ENCODE peak calls at places on chromosomes 12 and 14, in five cellular contexts. O, F, T, A and N are unnamed samples.

GRCh38 chr14:61329478-61330051 is 8.2 kb downstream of the PRKCH start:
- DNase-seq in O (peak; percentile 59), T (no peak), A (no peak), F (no peak), N (no peak)

GRCh38 chr12:13179159-13180074 is 17.1 kb upstream of the EMP1 start:
- DNase-seq in O (no peak), F (no peak), T (peak; percentile 80), A (no peak), N (no peak)

GRCh38 chr14:99199854-99200653 is 71.9 kb downstream of the BCL11B start:
- DNase-seq in O (no peak), T (no peak), A (no peak), F (no peak), N (no peak)

GRCh38 chr14:104657114-104657524 is 32.3 kb upstream of the INF2 start:
- DNase-seq in F (no peak), T (no peak), O (no peak), A (no peak), N (no peak)

GRCh38 chr12:14514154-14514842 is 53.4 kb downstream of the PLBD1 start:
- DNase-seq in A (peak; percentile 5), F (no peak), O (no peak), T (no peak), N (peak; percentile 17)

GRCh38 chr14:22547948-22548750 is 40.9 kb downstream of the DAD1 start:
- DNase-seq in T (no peak), O (no peak), A (no peak), F (no peak), N (no peak)

GRCh38 chr12:99257672-99258071 is 389.9 kb upstream of the GARIN6 start:
- DNase-seq in A (no peak), T (no peak), O (no peak), F (no peak), N (no peak)

GRCh38 chr12:65449400-65449799 is 170.9 kb downstream of the MSRB3 start:
- DNase-seq in T (no peak), O (no peak), A (no peak), F (no peak), N (no peak)

GRCh38 chr12:88298761-88299242 is 156.7 kb downstream of the TMTC3 start:
- DNase-seq in T (no peak), O (peak; percentile 31), F (no peak), A (no peak), N (no peak)

GRCh38 chr12:112308652-112309051 is 73.6 kb downstream of the HECTD4 start:
- DNase-seq in O (no peak), T (no peak), F (no peak), A (no peak), N (no peak)

GRCh38 chr12:5969974-5970690 is 25.1 kb upstream of the ANO2 start:
- DNase-seq in A (no peak), F (no peak), T (no peak), O (no peak), N (no peak)

GRCh38 chr12:30926243-30927209 is at the start of gene TSPAN11:
- DNase-seq in T (peak; percentile 79), A (no peak), F (peak; percentile 40), O (no peak), N (peak; percentile 31)

GRCh38 chr14:64215274-64215673 is 78.9 kb downstream of the ESR2 start:
- DNase-seq in F (no peak), A (no peak), T (no peak), O (no peak), N (no peak)

GRCh38 chr12:81095470-81096232 is 17.8 kb downstream of the ACSS3 start:
- DNase-seq in O (no peak), F (no peak), A (no peak), T (no peak), N (no peak)

GRCh38 chr14:26598081-26598671 is 343 bp upstream of the NOVA1 start:
- DNase-seq in F (peak; percentile 27), O (no peak), A (peak; percentile 77), T (peak; percentile 96), N (no peak)

GRCh38 chr12:1429980-1430379 is 164.4 kb downstream of the FBXL14 start:
- DNase-seq in A (no peak), F (no peak), T (no peak), O (no peak), N (no peak)

GRCh38 chr12:120039711-120040110 is 50.7 kb downstream of the BICDL1 start:
- DNase-seq in A (no peak), T (no peak), O (no peak), F (no peak), N (no peak)

GRCh38 chr12:128076188-128076587 is 190.8 kb upstream of the TMEM132C start:
- DNase-seq in O (no peak), T (no peak), F (no peak), A (no peak), N (no peak)

GRCh38 chr14:99612737-99613330 is 8.8 kb upstream of the CCDC85C start:
- DNase-seq in O (no peak), A (no peak), F (no peak), T (no peak), N (no peak)

GRCh38 chr12:123164222-123164621 is 13.3 kb upstream of the PITPNM2 start:
- DNase-seq in F (no peak), T (no peak), A (no peak), O (no peak), N (no peak)

GRCh38 chr12:51593539-51593938 is 2.5 kb downstream of the SCN8A start:
- DNase-seq in O (no peak), F (no peak), T (no peak), A (peak; percentile 20), N (no peak)

GRCh38 chr12:27595231-27595642 is 71.2 kb downstream of the PPFIBP1 start:
- DNase-seq in F (no peak), O (no peak), T (no peak), A (peak; percentile 10), N (no peak)

GRCh38 chr12:71786840-71787239 is 32.2 kb downstream of the RAB21 start:
- DNase-seq in F (no peak), A (no peak), T (no peak), O (no peak), N (no peak)

GRCh38 chr12:15444523-15444922 is 122.2 kb downstream of the PTPRO start:
- DNase-seq in O (no peak), F (no peak), A (no peak), T (no peak), N (no peak)

GRCh38 chr14:67694791-67695393 is 672 bp downstream of the RDH11 start:
- DNase-seq in F (peak; percentile 68), T (peak; percentile 62), O (peak; percentile 76), A (peak; percentile 92), N (peak; percentile 72)
- TF ChIP-seq POLR2AphosphoS5 in F (no peak), T (peak; percentile 69), O (no peak), A (peak; percentile 88), N (no peak)

GRCh38 chr12:54352891-54353874 is 11.1 kb downstream of the GPR84 start:
- DNase-seq in O (no peak), F (no peak), A (no peak), T (peak; percentile 51), N (no peak)
- TF ChIP-seq POLR2A in O (no peak), F (no peak), A (no peak), T (no peak), N (no peak)

GRCh38 chr12:132309162-132310086 is 20.0 kb downstream of the GALNT9 start:
- DNase-seq in A (no peak), F (no peak), T (no peak), O (no peak), N (no peak)

GRCh38 chr12:132310181-132311040 is 19.0 kb downstream of the GALNT9 start:
- DNase-seq in A (no peak), O (no peak), F (no peak), T (no peak), N (no peak)

GRCh38 chr12:132305991-132306884 is 23.2 kb downstream of the GALNT9 start:
- DNase-seq in F (no peak), O (no peak), T (no peak), A (no peak), N (no peak)

GRCh38 chr12:132306885-132307191 is 22.6 kb downstream of the GALNT9 start:
- DNase-seq in O (no peak), A (no peak), T (no peak), F (no peak), N (no peak)

DNA sequence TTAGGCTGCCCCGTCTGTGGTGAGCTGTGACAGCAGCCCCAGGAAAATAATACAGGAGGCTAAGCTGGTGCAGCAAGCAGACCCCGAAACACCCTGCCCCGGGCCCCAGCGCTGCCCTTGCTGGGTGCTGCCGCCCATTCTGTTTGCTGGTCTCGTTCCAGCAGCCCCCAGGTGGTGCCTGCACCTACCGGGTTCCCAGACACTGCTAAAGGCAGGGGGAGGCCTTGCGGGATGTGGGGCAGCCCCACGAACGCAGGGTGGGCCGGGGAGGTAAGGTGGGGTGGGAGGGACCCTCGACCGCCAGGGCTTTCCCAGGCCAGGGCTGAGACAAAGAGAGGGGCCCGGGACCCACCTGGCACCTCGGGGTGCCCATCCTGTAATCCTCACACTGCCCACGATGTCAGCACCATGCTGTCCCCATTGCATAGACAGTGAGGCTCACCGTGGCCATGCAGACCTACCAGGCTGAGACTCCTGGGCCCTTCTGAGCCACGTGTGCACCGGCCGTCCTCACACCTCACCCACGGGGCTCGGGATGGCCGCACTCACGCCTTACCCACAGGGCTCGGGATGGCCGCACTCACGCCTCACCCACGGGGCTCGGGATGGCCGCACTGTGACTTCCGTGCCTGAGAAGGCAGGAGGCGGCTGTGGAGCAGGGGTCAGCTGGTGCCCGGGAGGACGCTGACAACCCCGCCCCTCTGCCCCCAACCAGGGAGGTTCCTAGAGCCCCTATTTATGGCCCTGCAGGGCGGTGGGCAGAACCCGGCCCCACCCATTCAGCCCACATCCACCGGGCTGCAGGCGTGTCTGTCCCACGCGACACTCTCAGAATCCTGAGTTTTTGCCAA is 20.9 kb downstream of the GALNT9 start:
- DNase-seq in T (no peak), O (no peak), A (no peak), F (no peak), N (no peak)
- TF ChIP-seq TAF1 in T (no peak), O (no peak), A (no peak), F (no peak), N (no peak)

GRCh38 chr12:89376202-89376529 is 23.9 kb upstream of the DUSP6 start:
- DNase-seq in F (no peak), O (no peak), A (no peak), T (no peak), N (no peak)

GRCh38 chr12:89372584-89373370 is 20.5 kb upstream of the DUSP6 start:
- DNase-seq in T (no peak), O (no peak), A (no peak), F (no peak), N (no peak)

GRCh38 chr12:89370850-89371249 is 18.5 kb upstream of the DUSP6 start:
- DNase-seq in A (no peak), F (no peak), O (no peak), T (no peak), N (no peak)

GRCh38 chr12:89376844-89377243 is 24.5 kb upstream of the DUSP6 start:
- DNase-seq in F (no peak), O (no peak), A (no peak), T (no peak), N (no peak)

DNA sequence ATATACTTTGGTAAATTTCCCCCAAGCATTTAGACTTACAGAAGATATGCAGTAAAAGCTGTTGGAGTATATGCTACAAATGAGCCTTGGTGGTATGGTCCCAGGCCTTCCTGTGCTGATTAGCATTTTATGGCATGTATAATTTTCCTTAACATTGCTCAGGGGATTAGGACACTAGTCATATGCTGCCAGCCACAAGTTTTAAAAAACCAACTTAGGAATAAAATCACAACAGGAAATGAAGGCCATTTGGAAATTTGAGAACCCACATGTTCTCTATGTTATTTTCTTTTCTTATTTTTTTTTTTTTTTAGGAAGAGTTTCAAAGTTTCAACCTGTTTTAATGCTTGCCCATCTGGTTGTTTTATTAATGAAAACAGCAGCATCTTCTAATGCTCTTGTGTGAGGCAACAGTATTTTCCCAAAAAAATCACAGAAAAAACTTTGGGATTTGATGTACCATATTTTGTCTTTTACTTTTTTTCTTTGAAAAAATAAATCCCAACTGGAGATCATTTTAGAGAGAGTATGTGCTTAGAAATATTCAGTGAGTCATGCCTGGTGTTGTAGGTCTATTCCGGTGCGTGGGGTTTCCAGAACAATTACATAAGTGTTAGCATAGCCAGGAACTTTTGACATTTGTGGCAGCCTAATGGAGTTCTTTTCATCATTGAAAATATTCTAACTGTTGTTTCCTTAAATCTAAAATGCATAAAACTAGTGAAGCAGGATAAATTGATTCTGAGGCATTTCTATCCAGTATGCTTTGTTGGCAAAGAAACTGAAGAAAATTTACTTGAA is 21.7 kb upstream of the DUSP6 start:
- DNase-seq in T (no peak), F (no peak), O (no peak), A (no peak), N (no peak)
- TF ChIP-seq POLR2AphosphoS5 in T (no peak), F (no peak), O (no peak), A (no peak), N (no peak)